ENCODE peak calls at places on chromosomes 11 and 22, in four cellular contexts. One of them, this sample, is unnamed.

GRCh38 chr22:50599816-50600454 is 658 bp upstream of the MAPK8IP2 start:
- DNase-seq in sciatic nerve: peak
- DNase-seq in MV-4-11: peak
- DNase-seq in effector CD4-positive, alpha-beta T cell: peak
- DNase-seq in this sample: no peak

GRCh38 chr11:65559951-65560537 is 1.9 kb upstream of the LTBP3 start:
- DNase-seq in MV-4-11: no peak
- DNase-seq in sciatic nerve: no peak
- DNase-seq in effector CD4-positive, alpha-beta T cell: no peak
- DNase-seq in this sample: no peak

GRCh38 chr11:116093065-116093464 is 588.9 kb upstream of the CADM1 start:
- DNase-seq in effector CD4-positive, alpha-beta T cell: no peak
- DNase-seq in sciatic nerve: no peak
- DNase-seq in MV-4-11: no peak
- DNase-seq in this sample: no peak

GRCh38 chr22:41522813-41523212 is 21.5 kb downstream of the POLR3H start:
- DNase-seq in MV-4-11: no peak
- DNase-seq in effector CD4-positive, alpha-beta T cell: no peak
- DNase-seq in sciatic nerve: no peak
- DNase-seq in this sample: no peak

GRCh38 chr11:69278091-69278867 is 15.7 kb upstream of the MYEOV start:
- DNase-seq in MV-4-11: no peak
- DNase-seq in sciatic nerve: peak
- DNase-seq in effector CD4-positive, alpha-beta T cell: no peak
- DNase-seq in this sample: no peak

GRCh38 chr11:34755671-34756070 is 134.8 kb downstream of the EHF start:
- DNase-seq in sciatic nerve: no peak
- DNase-seq in MV-4-11: no peak
- DNase-seq in effector CD4-positive, alpha-beta T cell: no peak
- DNase-seq in this sample: no peak

GRCh38 chr11:48064306-48064705 is 83.9 kb downstream of the PTPRJ start:
- DNase-seq in sciatic nerve: no peak
- DNase-seq in MV-4-11: no peak
- DNase-seq in effector CD4-positive, alpha-beta T cell: no peak
- DNase-seq in this sample: no peak

GRCh38 chr22:35620624-35621245 is 3.6 kb upstream of the MB start:
- DNase-seq in effector CD4-positive, alpha-beta T cell: no peak
- DNase-seq in sciatic nerve: no peak
- DNase-seq in MV-4-11: no peak
- DNase-seq in this sample: no peak

GRCh38 chr11:46391578-46392420 is at the start of gene CHRM4:
- DNase-seq in effector CD4-positive, alpha-beta T cell: no peak
- DNase-seq in MV-4-11: peak
- DNase-seq in sciatic nerve: no peak
- DNase-seq in this sample: no peak

GRCh38 chr11:86495341-86495740 is 120.7 kb downstream of the CCDC81 start:
- DNase-seq in effector CD4-positive, alpha-beta T cell: no peak
- DNase-seq in sciatic nerve: no peak
- DNase-seq in MV-4-11: no peak
- DNase-seq in this sample: no peak

GRCh38 chr22:39940757-39941305 is 19.4 kb upstream of the TMA7B start:
- DNase-seq in effector CD4-positive, alpha-beta T cell: no peak
- DNase-seq in MV-4-11: no peak
- DNase-seq in sciatic nerve: no peak
- DNase-seq in this sample: no peak

GRCh38 chr11:45563801-45564200 is 101.6 kb downstream of the CHST1 start:
- DNase-seq in effector CD4-positive, alpha-beta T cell: no peak
- DNase-seq in MV-4-11: no peak
- DNase-seq in sciatic nerve: no peak
- DNase-seq in this sample: no peak

This sample was measured in GF-D8.